ENCODE peak calls at places on chromosomes 4 and X, in seven cellular contexts. One of them, this sample, is unnamed.

GRCh38 chrX:139877710-139878414 is 55.0 kb downstream of the ATP11C start:
- DNase-seq in RPMI7951: no peak
- DNase-seq in nephron progenitor cell: no peak
- DNase-seq in NCI-H526 treated with DMSO at 0.1 percent for 48 hours: no peak
- DNase-seq in PC-3: peak; percentile 14
- DNase-seq in cortex of kidney: no peak
- DNase-seq in suprapubic skin: no peak
- DNase-seq in this sample: no peak

GRCh38 chr4:25310825-25311210 is 1.8 kb upstream of the ZCCHC4 start:
- DNase-seq in RPMI7951: no peak
- DNase-seq in nephron progenitor cell: no peak
- DNase-seq in NCI-H526 treated with DMSO at 0.1 percent for 48 hours: no peak
- DNase-seq in PC-3: no peak
- DNase-seq in cortex of kidney: no peak
- DNase-seq in suprapubic skin: no peak
- DNase-seq in this sample: no peak

GRCh38 chr4:11814758-11815157 is 386.1 kb upstream of the HS3ST1 start:
- DNase-seq in RPMI7951: no peak
- DNase-seq in nephron progenitor cell: no peak
- DNase-seq in NCI-H526 treated with DMSO at 0.1 percent for 48 hours: no peak
- DNase-seq in PC-3: no peak
- DNase-seq in cortex of kidney: no peak
- DNase-seq in suprapubic skin: no peak
- DNase-seq in this sample: no peak

GRCh38 chr4:55819634-55820033 is at the start of gene EXOC1L:
- DNase-seq in RPMI7951: no peak
- DNase-seq in nephron progenitor cell: peak; percentile 70
- DNase-seq in NCI-H526 treated with DMSO at 0.1 percent for 48 hours: peak; percentile 57
- DNase-seq in PC-3: no peak
- DNase-seq in cortex of kidney: no peak
- DNase-seq in suprapubic skin: no peak
- DNase-seq in this sample: no peak

GRCh38 chrX:132292753-132293152 is 73.5 kb upstream of the RAP2C start:
- DNase-seq in RPMI7951: peak; percentile 41
- DNase-seq in nephron progenitor cell: peak; percentile 39
- DNase-seq in NCI-H526 treated with DMSO at 0.1 percent for 48 hours: no peak
- DNase-seq in PC-3: peak; percentile 66
- DNase-seq in cortex of kidney: no peak
- DNase-seq in suprapubic skin: no peak
- DNase-seq in this sample: peak; percentile 5

GRCh38 chr4:116702949-116703348 is 382.4 kb downstream of the TRAM1L1 start:
- DNase-seq in RPMI7951: peak; percentile 5
- DNase-seq in nephron progenitor cell: no peak
- DNase-seq in NCI-H526 treated with DMSO at 0.1 percent for 48 hours: peak; percentile 2
- DNase-seq in PC-3: peak; percentile 43
- DNase-seq in cortex of kidney: no peak
- DNase-seq in suprapubic skin: no peak
- DNase-seq in this sample: peak; percentile 6

GRCh38 chr4:79232555-79232954 is 93.3 kb downstream of the NAA11 start:
- DNase-seq in RPMI7951: no peak
- DNase-seq in nephron progenitor cell: no peak
- DNase-seq in NCI-H526 treated with DMSO at 0.1 percent for 48 hours: no peak
- DNase-seq in PC-3: peak; percentile 10
- DNase-seq in cortex of kidney: no peak
- DNase-seq in suprapubic skin: no peak
- DNase-seq in this sample: no peak

GRCh38 chr4:51842167-51842553 is 793 bp upstream of the DCUN1D4 start:
- DNase-seq in RPMI7951: no peak
- DNase-seq in nephron progenitor cell: peak; percentile 31
- DNase-seq in NCI-H526 treated with DMSO at 0.1 percent for 48 hours: peak; percentile 65
- DNase-seq in PC-3: no peak
- DNase-seq in cortex of kidney: no peak
- DNase-seq in suprapubic skin: no peak
- DNase-seq in this sample: no peak

GRCh38 chr4:108991929-108992328 is 229.1 kb upstream of the ETNPPL start:
- DNase-seq in RPMI7951: peak; percentile 49
- DNase-seq in nephron progenitor cell: no peak
- DNase-seq in NCI-H526 treated with DMSO at 0.1 percent for 48 hours: no peak
- DNase-seq in PC-3: no peak
- DNase-seq in cortex of kidney: no peak
- DNase-seq in suprapubic skin: no peak
- DNase-seq in this sample: peak; percentile 60

GRCh38 chrX:30800901-30801300 is 88.2 kb downstream of the TAB3 start:
- DNase-seq in RPMI7951: no peak
- DNase-seq in nephron progenitor cell: no peak
- DNase-seq in NCI-H526 treated with DMSO at 0.1 percent for 48 hours: no peak
- DNase-seq in PC-3: no peak
- DNase-seq in cortex of kidney: no peak
- DNase-seq in suprapubic skin: no peak
- DNase-seq in this sample: no peak

GRCh38 chr4:105909699-105910340 is 14.5 kb downstream of the NPNT start:
- DNase-seq in RPMI7951: no peak
- DNase-seq in nephron progenitor cell: no peak
- DNase-seq in NCI-H526 treated with DMSO at 0.1 percent for 48 hours: no peak
- DNase-seq in PC-3: peak; percentile 87
- DNase-seq in cortex of kidney: no peak
- DNase-seq in suprapubic skin: no peak
- DNase-seq in this sample: no peak

GRCh38 chr4:24644983-24645764 is 60.8 kb upstream of the DHX15 start:
- DNase-seq in RPMI7951: no peak
- DNase-seq in nephron progenitor cell: no peak
- DNase-seq in NCI-H526 treated with DMSO at 0.1 percent for 48 hours: no peak
- DNase-seq in PC-3: peak; percentile 49
- DNase-seq in cortex of kidney: no peak
- DNase-seq in suprapubic skin: no peak
- DNase-seq in this sample: no peak

GRCh38 chr4:8329560-8329858 is 60.0 kb downstream of the HTRA3 start:
- DNase-seq in RPMI7951: no peak
- DNase-seq in nephron progenitor cell: no peak
- DNase-seq in NCI-H526 treated with DMSO at 0.1 percent for 48 hours: no peak
- DNase-seq in PC-3: no peak
- DNase-seq in cortex of kidney: no peak
- DNase-seq in suprapubic skin: peak; percentile 49
- DNase-seq in this sample: no peak

GRCh38 chrX:103608305-103608963 is 671 bp downstream of the TCEAL3 start:
- DNase-seq in RPMI7951: no peak
- DNase-seq in nephron progenitor cell: no peak
- DNase-seq in NCI-H526 treated with DMSO at 0.1 percent for 48 hours: no peak
- DNase-seq in PC-3: peak; percentile 1
- DNase-seq in cortex of kidney: no peak
- DNase-seq in suprapubic skin: peak; percentile 63
- DNase-seq in this sample: no peak

GRCh38 chr4:143773998-143774898 is 73.8 kb upstream of the FREM3 start:
- DNase-seq in RPMI7951: peak; percentile 4
- DNase-seq in nephron progenitor cell: peak; percentile 46
- DNase-seq in NCI-H526 treated with DMSO at 0.1 percent for 48 hours: peak; percentile 45
- DNase-seq in PC-3: peak; percentile 78
- DNase-seq in cortex of kidney: no peak
- DNase-seq in suprapubic skin: no peak
- DNase-seq in this sample: peak; percentile 72

GRCh38 chr4:163048447-163048846 is 118.2 kb downstream of the NAF1 start:
- DNase-seq in RPMI7951: peak; percentile 37
- DNase-seq in nephron progenitor cell: peak; percentile 15
- DNase-seq in NCI-H526 treated with DMSO at 0.1 percent for 48 hours: peak; percentile 1
- DNase-seq in PC-3: peak; percentile 51
- DNase-seq in cortex of kidney: no peak
- DNase-seq in suprapubic skin: no peak
- DNase-seq in this sample: peak; percentile 29

GRCh38 chr4:99679976-99680375 is 22.3 kb upstream of the C4orf54 start:
- DNase-seq in RPMI7951: no peak
- DNase-seq in nephron progenitor cell: no peak
- DNase-seq in NCI-H526 treated with DMSO at 0.1 percent for 48 hours: no peak
- DNase-seq in PC-3: no peak
- DNase-seq in cortex of kidney: no peak
- DNase-seq in suprapubic skin: no peak
- DNase-seq in this sample: no peak

GRCh38 chr4:142595222-142595871 is 250.8 kb downstream of the INPP4B start:
- DNase-seq in RPMI7951: no peak
- DNase-seq in nephron progenitor cell: no peak
- DNase-seq in NCI-H526 treated with DMSO at 0.1 percent for 48 hours: no peak
- DNase-seq in PC-3: peak; percentile 43
- DNase-seq in cortex of kidney: no peak
- DNase-seq in suprapubic skin: no peak
- DNase-seq in this sample: no peak

This sample was measured in A172.